ENCODE peak calls at places on chromosome 16, in five cellular contexts. Q is nucleus accumbens; Z is activated CD4-positive, alpha-beta T cell treated with anti-CD3 and anti-CD28 coated beads, Interleukin-2, amount 50 U/mL, for 24 hours; M is NCI-H2081 treated with DMSO at 0.1 percent for 48 hours; A is HEK293T. K is an unnamed sample.

GRCh38 chr16:84559311-84559932 is 55.0 kb upstream of the MEAK7 start:
- DNase-seq in Q (no peak), Z (no peak), M (peak), A (no peak), K (no peak)

GRCh38 chr16:89360760-89361435 is 129.5 kb downstream of the ANKRD11 start:
- DNase-seq in Q (no peak), Z (peak), M (no peak), A (no peak), K (no peak)

GRCh38 chr16:28321700-28322411 is 29.5 kb downstream of the SBK1 start:
- DNase-seq in Q (no peak), Z (no peak), M (no peak), A (peak), K (no peak)

GRCh38 chr16:76118344-76118743 is 158.9 kb upstream of the CNTNAP4 start:
- DNase-seq in Q (no peak), Z (no peak), M (no peak), A (no peak), K (no peak)

GRCh38 chr16:16144416-16144815 is 78.9 kb downstream of the ABCC6 start:
- DNase-seq in Q (no peak), Z (no peak), M (no peak), A (no peak), K (no peak)

GRCh38 chr16:65975049-65975708 is 391.3 kb upstream of the CDH5 start:
- DNase-seq in Q (no peak), Z (no peak), M (no peak), A (no peak), K (peak)

GRCh38 chr16:51359141-51359960 is 208.3 kb upstream of the SALL1 start:
- DNase-seq in Q (peak), Z (no peak), M (no peak), A (no peak), K (no peak)

GRCh38 chr16:80994451-80994850 is 12.2 kb downstream of the CMC2 start:
- DNase-seq in Q (no peak), Z (no peak), M (no peak), A (no peak), K (no peak)

GRCh38 chr16:10878328-10878643 is 1.3 kb downstream of the CIITA start:
- DNase-seq in Q (no peak), Z (no peak), M (no peak), A (no peak), K (no peak)

GRCh38 chr16:5033256-5034166 is at the start of gene NAGPA:
- DNase-seq in Q (peak), Z (peak), M (peak), A (peak), K (peak)

GRCh38 chr16:17162560-17162959 is 308.2 kb downstream of the XYLT1 start:
- DNase-seq in Q (no peak), Z (no peak), M (no peak), A (no peak), K (no peak)

GRCh38 chr16:68083239-68083781 is 1.9 kb upstream of the NFATC3 start:
- DNase-seq in Q (no peak), Z (no peak), M (no peak), A (no peak), K (no peak)

GRCh38 chr16:77729951-77730350 is 7.6 kb downstream of the NUDT7 start:
- DNase-seq in Q (no peak), Z (no peak), M (no peak), A (no peak), K (no peak)

K was measured in GM04504.